ENCODE peak calls at places on chromosome 5, in ten cellular contexts. E, T, X, C, V, O, J, H, W and Z are unnamed samples.

GRCh38 chr5:41686191-41686590 is 175.8 kb upstream of the PLCXD3 start:
- DNase-seq in J (no peak), C (no peak), H (no peak), T (no peak), X (no peak), O (no peak), V (no peak), E (no peak), W (no peak), Z (no peak)

GRCh38 chr5:55855509-55855908 is 4.4 kb downstream of the IL31RA start:
- DNase-seq in E (no peak), O (no peak), X (no peak), C (no peak), W (no peak), V (no peak), H (no peak), T (no peak), J (no peak), Z (no peak)

GRCh38 chr5:151917931-151918330 is 6.7 kb downstream of the GLRA1 start:
- DNase-seq in X (no peak), V (no peak), W (no peak), J (peak; percentile 82), T (no peak), C (no peak), H (no peak), O (no peak), E (no peak), Z (no peak)

GRCh38 chr5:110087829-110088228 is 398.1 kb downstream of the MAN2A1 start:
- DNase-seq in J (no peak), E (no peak), X (no peak), V (no peak), W (peak; percentile 45), C (no peak), H (no peak), O (no peak), T (no peak), Z (peak; percentile 71)

GRCh38 chr5:172482156-172483020 is 28.1 kb upstream of the SH3PXD2B start:
- DNase-seq in H (no peak), E (no peak), T (no peak), J (no peak), C (no peak), O (no peak), V (no peak), W (no peak), X (no peak), Z (no peak)

GRCh38 chr5:54595724-54596123 is 78.2 kb downstream of the SNX18 start:
- DNase-seq in T (no peak), V (no peak), X (no peak), E (no peak), W (peak; percentile 43), H (no peak), J (no peak), O (peak; percentile 75), C (no peak), Z (peak; percentile 77)

GRCh38 chr5:57316798-57317327 is 143.0 kb downstream of the GPBP1 start:
- DNase-seq in V (peak; percentile 71), X (no peak), W (peak; percentile 88), O (peak; percentile 97), T (no peak), C (no peak), E (no peak), H (no peak), J (no peak), Z (peak; percentile 78)

GRCh38 chr5:52725065-52725746 is 62.5 kb upstream of the ITGA1 start:
- DNase-seq in T (no peak), C (no peak), H (no peak), O (no peak), V (no peak), W (no peak), X (no peak), J (no peak), E (peak; percentile 34), Z (peak; percentile 18)

GRCh38 chr5:38885208-38885607 is 39.4 kb downstream of the OSMR start:
- DNase-seq in T (no peak), W (no peak), O (no peak), J (no peak), V (no peak), X (no peak), E (no peak), H (no peak), C (no peak), Z (no peak)

GRCh38 chr5:160188151-160188967 is 40.9 kb upstream of the FABP6 start:
- DNase-seq in W (peak; percentile 72), T (peak; percentile 63), V (no peak), E (peak; percentile 56), J (no peak), X (peak; percentile 79), C (peak; percentile 75), O (peak; percentile 96), H (no peak), Z (peak; percentile 65)
- H3K4me3 ChIP-seq in W (peak overlapping the region; percentile 69), T (peak overlapping the region; percentile 49), V (peak overlapping the region; percentile 44), E (peak overlapping the region; percentile 53), J (no peak overlapping the region), X (peak overlapping the region; percentile 37), C (peak overlapping the region; percentile 69), O (peak overlapping the region; percentile 59), H (peak overlapping the region; percentile 67), Z (peak overlapping the region; percentile 55)

GRCh38 chr5:90557391-90557790 is 1.2 kb upstream of the ADGRV1 start:
- DNase-seq in H (no peak), C (no peak), V (no peak), J (peak; percentile 4), T (no peak), X (no peak), O (no peak), E (no peak), W (no peak), Z (no peak)

GRCh38 chr5:90555666-90556065 is 2.9 kb upstream of the ADGRV1 start:
- DNase-seq in E (no peak), J (no peak), O (no peak), V (no peak), C (no peak), H (no peak), T (no peak), W (no peak), X (no peak), Z (no peak)

GRCh38 chr5:90558344-90559192 is at the start of gene ADGRV1:
- DNase-seq in E (peak; percentile 89), C (peak; percentile 16), W (peak; percentile 30), V (no peak), X (no peak), T (peak; percentile 32), H (peak; percentile 72), J (peak; percentile 96), O (peak; percentile 30), Z (peak; percentile 23)

GRCh38 chr5:90560771-90561170 is 2.2 kb downstream of the ADGRV1 start:
- DNase-seq in E (no peak), V (no peak), X (no peak), T (no peak), J (no peak), C (no peak), H (no peak), O (no peak), W (no peak), Z (no peak)

DNA sequence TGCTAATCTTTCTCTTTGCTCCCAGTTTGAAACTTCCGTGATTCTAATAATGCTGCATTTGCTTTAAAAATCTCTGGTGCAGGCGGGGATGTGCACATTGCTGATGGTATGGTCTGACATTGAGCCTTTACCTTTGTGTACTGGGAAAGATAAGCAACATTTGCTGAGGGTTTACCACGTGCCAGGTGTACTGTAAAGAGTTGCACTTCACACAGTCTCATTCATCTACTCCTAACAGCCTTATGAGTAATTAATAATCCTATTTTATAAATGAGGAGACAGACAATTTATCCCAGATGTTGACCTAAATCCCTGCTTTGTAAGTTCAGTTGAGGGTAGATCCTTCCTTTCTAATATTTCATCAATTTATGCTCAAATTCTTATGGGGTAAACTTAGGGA is 726 bp upstream of the ADGRV1 start:
- DNase-seq in O (no peak), H (no peak), C (no peak), X (no peak), E (no peak), J (no peak), W (no peak), V (no peak), T (no peak), Z (no peak)
- H3K4me3 ChIP-seq in O (no peak overlapping the region), H (peak overlapping the region; percentile 67), C (peak overlapping the region; percentile 59), X (no peak overlapping the region), E (no peak overlapping the region), J (peak overlapping the region; percentile 79), W (peak overlapping the region; percentile 38), V (no peak overlapping the region), T (no peak overlapping the region), Z (no peak overlapping the region)

GRCh38 chr5:160310910-160311295 is 1.5 kb downstream of the CCNJL start:
- DNase-seq in C (no peak), J (no peak), H (no peak), V (no peak), W (no peak), O (no peak), E (no peak), X (no peak), T (no peak), Z (no peak)

GRCh38 chr5:160312139-160312959 is at the start of gene CCNJL:
- DNase-seq in C (peak; percentile 52), E (peak; percentile 66), V (no peak), W (peak; percentile 30), X (peak; percentile 58), T (peak; percentile 71), J (peak; percentile 89), H (no peak), O (no peak), Z (no peak)

GRCh38 chr5:160315968-160316367 is 3.6 kb upstream of the CCNJL start:
- DNase-seq in W (no peak), E (peak; percentile 53), X (no peak), O (no peak), C (no peak), H (no peak), J (no peak), T (no peak), V (no peak), Z (peak; percentile 9)

GRCh38 chr5:160311491-160312138 is 749 bp downstream of the CCNJL start:
- DNase-seq in T (peak; percentile 72), E (peak; percentile 51), J (no peak), X (peak; percentile 48), W (no peak), C (peak; percentile 52), V (no peak), H (no peak), O (no peak), Z (no peak)

GRCh38 chr5:160312960-160313734 is 783 bp upstream of the CCNJL start:
- DNase-seq in C (no peak), W (no peak), V (no peak), X (no peak), O (no peak), E (no peak), T (no peak), J (no peak), H (no peak), Z (no peak)
- H3K4me3 ChIP-seq in C (peak overlapping the region; percentile 85), W (peak overlapping the region; percentile 52), V (peak overlapping the region; percentile 71), X (no peak overlapping the region), O (no peak overlapping the region), E (peak overlapping the region; percentile 72), T (peak overlapping the region; percentile 77), J (peak overlapping the region; percentile 92), H (peak overlapping the region; percentile 59), Z (peak overlapping the region; percentile 55)

DNA sequence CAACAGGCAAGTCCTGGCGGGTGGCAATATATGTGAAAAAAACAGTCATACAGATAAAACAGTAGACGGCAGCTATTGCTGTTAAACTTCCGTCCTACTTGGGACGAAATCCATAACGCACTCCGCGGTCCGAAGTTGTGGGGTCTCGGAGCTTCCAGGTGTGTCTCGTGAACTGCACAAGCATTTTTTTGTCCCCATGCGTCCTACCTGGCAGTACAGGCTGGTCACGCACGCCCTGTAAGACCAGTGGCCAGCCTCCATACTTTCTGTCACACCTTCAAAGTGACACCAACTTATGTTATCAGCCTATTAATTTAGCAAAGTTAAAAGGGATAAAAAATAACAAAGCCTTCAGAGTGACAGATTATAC is 51.3 kb downstream of the TGFBI start:
- DNase-seq in T (no peak), H (no peak), E (no peak), V (no peak), W (no peak), J (no peak), C (no peak), X (no peak), O (no peak), Z (no peak)
- H3K4me3 ChIP-seq in T (peak overlapping the region; percentile 39), H (no peak overlapping the region), E (no peak overlapping the region), V (peak overlapping the region; percentile 60), W (peak overlapping the region; percentile 44), J (peak overlapping the region; percentile 47), C (peak overlapping the region; percentile 65), X (no peak overlapping the region), O (peak overlapping the region; percentile 44), Z (peak overlapping the region; percentile 44)